ENCODE peak calls at places on chromosome 6, in five cellular contexts. Y, O, B, A and U are unnamed samples.

GRCh38 chr6:108874470-108875160 is 26.4 kb downstream of the ARMC2 start:
- DNase-seq in Y (no peak), O (no peak), B (no peak), A (peak; percentile 51), U (no peak)

GRCh38 chr6:110217255-110217654 is 37.0 kb downstream of the CDC40 start:
- DNase-seq in Y (no peak), O (no peak), B (no peak), A (no peak), U (no peak)

GRCh38 chr6:82013561-82014275 is 233.8 kb downstream of the IBTK start:
- DNase-seq in Y (no peak), O (no peak), B (peak; percentile 34), A (no peak), U (no peak)

GRCh38 chr6:38184041-38184779 is 364.7 kb downstream of the ZFAND3 start:
- DNase-seq in Y (no peak), O (no peak), B (no peak), A (no peak), U (peak; percentile 9)

GRCh38 chr6:137661601-137662000 is 167.4 kb upstream of the OLIG3 start:
- DNase-seq in Y (peak; percentile 46), O (peak; percentile 23), B (peak; percentile 48), A (no peak), U (peak; percentile 63)

GRCh38 chr6:5713519-5713918 is 293.2 kb downstream of the NRN1 start:
- DNase-seq in Y (no peak), O (no peak), B (peak; percentile 95), A (no peak), U (peak; percentile 51)

GRCh38 chr6:42451146-42451594 is 556 bp downstream of the TRERF1 start:
- DNase-seq in Y (no peak), O (no peak), B (no peak), A (no peak), U (no peak)

GRCh38 chr6:91482498-91482897 is 895.6 kb upstream of the MAP3K7 start:
- DNase-seq in Y (no peak), O (peak; percentile 2), B (no peak), A (peak; percentile 64), U (no peak)

GRCh38 chr6:151914475-151914874 is 107.0 kb downstream of the ESR1 start:
- DNase-seq in Y (peak; percentile 62), O (no peak), B (peak; percentile 7), A (no peak), U (no peak)

GRCh38 chr6:150915868-150916267 is 50.4 kb downstream of the MTHFD1L start:
- DNase-seq in Y (no peak), O (no peak), B (no peak), A (no peak), U (no peak)

GRCh38 chr6:106173480-106173879 is 87.3 kb downstream of the PRDM1 start:
- DNase-seq in Y (no peak), O (no peak), B (no peak), A (no peak), U (no peak)

GRCh38 chr6:108677357-108677756 is 116.6 kb downstream of the FOXO3 start:
- DNase-seq in Y (no peak), O (no peak), B (no peak), A (no peak), U (no peak)

GRCh38 chr6:127790571-127790970 is 110.3 kb downstream of the THEMIS start:
- DNase-seq in Y (no peak), O (no peak), B (no peak), A (no peak), U (no peak)

GRCh38 chr6:88761237-88762031 is 202.0 kb downstream of the RNGTT start:
- DNase-seq in Y (peak; percentile 3), O (no peak), B (no peak), A (peak; percentile 77), U (no peak)

GRCh38 chr6:19668710-19669109 is 168.5 kb upstream of the ID4 start:
- DNase-seq in Y (no peak), O (no peak), B (no peak), A (no peak), U (no peak)

GRCh38 chr6:139356924-139357323 is 17.5 kb downstream of the CITED2 start:
- DNase-seq in Y (no peak), O (no peak), B (no peak), A (no peak), U (no peak)

GRCh38 chr6:57242505-57242904 is 20.4 kb upstream of the RAB23 start:
- DNase-seq in Y (peak; percentile 71), O (no peak), B (peak; percentile 40), A (no peak), U (no peak)

DNA sequence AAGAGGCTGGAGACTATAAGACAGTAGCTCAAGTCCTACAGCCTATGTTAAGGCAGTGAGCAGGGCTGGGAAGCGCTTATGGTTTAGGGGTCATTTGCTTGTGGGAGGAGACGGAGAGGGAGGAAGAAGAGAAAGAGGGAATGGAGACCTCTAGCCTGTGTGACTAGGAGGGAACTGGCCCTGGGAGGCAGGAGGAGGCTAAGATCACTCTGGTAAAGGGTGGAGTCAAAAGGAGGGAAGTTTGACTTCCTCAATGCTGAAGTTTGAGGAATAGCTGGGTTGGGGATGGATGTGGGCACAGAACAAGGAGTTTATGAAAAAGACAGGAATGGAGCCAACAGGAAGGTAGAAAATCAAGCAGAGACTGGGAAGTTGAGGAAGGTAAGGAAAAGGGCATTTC is 6.4 kb upstream of the BACH2 start:
- DNase-seq in Y (no peak), O (no peak), B (no peak), A (no peak), U (no peak)
- TF ChIP-seq ESRRA in Y (no peak), O (no peak), B (no peak), A (no peak), U (no peak)

GRCh38 chr6:153081914-153082313 is 49.2 kb downstream of the RGS17 start:
- DNase-seq in Y (no peak), O (no peak), B (no peak), A (no peak), U (no peak)

GRCh38 chr6:153070756-153071155 is 60.3 kb downstream of the RGS17 start:
- DNase-seq in Y (no peak), O (no peak), B (no peak), A (no peak), U (no peak)

GRCh38 chr6:153074761-153075160 is 56.3 kb downstream of the RGS17 start:
- DNase-seq in Y (no peak), O (no peak), B (no peak), A (no peak), U (no peak)

GRCh38 chr6:153076431-153076830 is 54.7 kb downstream of the RGS17 start:
- DNase-seq in Y (no peak), O (no peak), B (no peak), A (no peak), U (no peak)
- TF ChIP-seq ESRRA in Y (no peak), O (no peak), B (no peak), A (no peak), U (no peak)

GRCh38 chr6:36929152-36929551 is 25.4 kb upstream of the PI16 start:
- DNase-seq in Y (no peak), O (no peak), B (no peak), A (no peak), U (no peak)
- TF ChIP-seq ESRRA in Y (no peak), O (no peak), B (no peak), A (no peak), U (no peak)

DNA sequence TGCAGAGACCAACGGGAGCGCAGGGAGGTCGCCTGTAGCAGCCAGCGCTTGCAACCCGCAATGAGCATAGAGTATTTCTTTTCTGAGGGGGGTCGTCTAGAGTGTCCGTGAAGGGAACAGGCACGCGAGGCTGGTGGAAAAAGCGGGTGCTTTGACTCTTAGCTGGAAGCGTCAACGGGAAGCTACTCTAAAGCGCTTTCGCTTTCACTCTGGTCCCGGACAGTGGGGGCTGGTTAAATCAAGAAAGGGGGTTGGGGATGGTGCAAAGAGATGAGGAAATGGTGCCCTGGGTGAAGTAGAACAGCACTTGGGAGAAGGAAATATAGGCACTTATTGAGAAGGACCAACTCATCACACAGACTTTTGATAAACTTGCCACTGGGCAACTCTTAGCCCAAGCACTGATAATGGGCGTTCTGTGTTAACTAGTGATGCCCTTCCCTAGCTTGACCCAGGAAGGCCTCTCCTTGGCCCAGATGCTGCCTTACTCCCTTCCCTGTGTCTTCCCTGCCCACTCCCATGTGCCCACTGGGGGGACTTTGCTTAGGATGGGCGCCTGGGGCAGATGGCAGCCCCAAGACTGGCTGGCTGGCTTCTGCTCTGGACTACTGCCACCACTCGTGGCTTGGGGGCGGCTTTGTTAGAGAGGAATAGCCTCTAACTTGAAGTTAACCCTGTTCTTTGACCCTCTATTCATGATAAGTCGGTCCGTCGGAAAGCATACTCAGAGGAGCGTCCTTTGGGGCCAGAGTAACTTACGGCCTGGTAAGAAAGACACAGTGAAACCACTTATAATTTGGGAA is 585 bp downstream of the PSMB9 start:
- DNase-seq in Y (no peak), O (no peak), B (no peak), A (no peak), U (no peak)
- TF ChIP-seq ESRRA in Y (no peak), O (no peak), B (no peak), A (peak; percentile 9), U (no peak)

GRCh38 chr6:129515004-129515403 is 195.0 kb downstream of the ARHGAP18 start:
- DNase-seq in Y (no peak), O (no peak), B (no peak), A (no peak), U (no peak)

GRCh38 chr6:129516787-129517186 is 193.2 kb downstream of the ARHGAP18 start:
- DNase-seq in Y (no peak), O (no peak), B (no peak), A (no peak), U (no peak)

GRCh38 chr6:129510930-129511329 is 199.0 kb downstream of the ARHGAP18 start:
- DNase-seq in Y (no peak), O (no peak), B (no peak), A (no peak), U (no peak)

GRCh38 chr6:129516005-129516404 is 194.0 kb downstream of the ARHGAP18 start:
- DNase-seq in Y (no peak), O (no peak), B (no peak), A (no peak), U (no peak)

DNA sequence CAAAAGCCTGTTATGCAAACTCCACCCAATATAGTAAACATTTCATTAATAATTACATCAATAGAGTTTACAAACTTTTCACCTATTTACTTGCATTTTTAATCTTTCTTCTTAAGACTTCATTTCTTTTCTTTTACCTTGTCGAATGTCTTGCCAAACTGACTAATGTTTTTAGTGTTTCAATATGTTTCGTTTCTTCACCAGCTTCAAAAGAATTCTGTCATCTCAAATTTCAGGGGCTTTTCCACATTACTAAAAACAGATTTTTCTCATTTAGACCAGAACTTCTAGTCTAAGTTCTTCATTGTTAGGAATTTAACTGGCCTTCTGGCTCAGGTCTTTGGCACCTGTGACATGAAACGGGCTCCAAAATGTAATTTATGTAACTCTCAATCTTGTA is 196.5 kb downstream of the ARHGAP18 start:
- DNase-seq in Y (no peak), O (no peak), B (no peak), A (no peak), U (no peak)
- TF ChIP-seq ESRRA in Y (no peak), O (no peak), B (no peak), A (no peak), U (no peak)

DNA sequence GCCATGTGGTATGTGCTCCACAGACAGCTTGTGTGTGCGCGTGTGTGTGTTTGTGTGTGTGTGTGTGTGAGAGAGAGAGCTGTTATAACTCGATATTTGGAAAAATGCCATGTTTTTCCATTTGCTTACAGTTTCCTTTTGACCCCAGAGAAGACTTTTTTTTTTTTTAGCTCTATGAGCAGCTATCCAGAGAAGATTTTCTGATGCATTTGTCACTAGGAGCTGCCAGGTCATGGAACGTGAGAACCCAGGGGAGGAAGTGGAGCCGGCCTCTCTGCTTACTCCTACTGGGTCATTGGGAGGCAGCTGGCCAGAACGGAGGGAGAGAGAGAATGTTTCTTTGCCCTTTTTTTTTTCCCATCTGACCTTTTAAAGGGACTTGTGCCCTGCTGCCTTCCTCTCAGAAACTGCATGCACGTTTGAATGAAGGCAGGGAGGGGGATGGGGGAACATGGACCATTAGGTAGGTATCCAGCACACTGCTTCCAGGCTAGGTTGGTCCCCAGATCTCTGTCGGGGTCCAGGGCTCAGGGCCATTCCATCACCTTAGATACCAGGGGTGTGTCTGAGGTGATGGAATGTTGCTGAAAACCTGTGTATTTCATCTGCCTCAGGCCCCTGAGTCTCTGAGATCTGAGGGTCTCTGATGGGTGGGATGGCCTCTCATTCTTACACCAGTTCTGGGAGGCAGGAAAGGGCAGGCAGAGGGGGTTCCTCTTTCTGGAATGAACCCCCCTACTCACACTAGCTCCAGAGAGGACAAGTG is 11.2 kb upstream of the MRPS18A start:
- DNase-seq in Y (peak; percentile 42), O (no peak), B (no peak), A (no peak), U (no peak)
- TF ChIP-seq ESRRA in Y (no peak), O (no peak), B (no peak), A (no peak), U (no peak)